ENCODE peak calls at places on chromosomes 12 and 14, in six cellular contexts. J, E, Z, H, I and R are unnamed samples.

GRCh38 chr14:63897706-63898105 is 44.9 kb downstream of the SYNE2 start:
- DNase-seq in E (no peak), Z (no peak), I (no peak), H (no peak), J (no peak), R (peak)

GRCh38 chr14:101183376-101184103 is 280.0 kb upstream of the RTL1 start:
- DNase-seq in H (no peak), J (peak), E (peak), Z (peak), I (no peak), R (no peak)

GRCh38 chr12:41407240-41407799 is 219.2 kb downstream of the PDZRN4 start:
- DNase-seq in H (no peak), J (no peak), Z (no peak), I (no peak), E (no peak), R (no peak)

GRCh38 chr12:123483602-123484273 is 25.8 kb downstream of the SNRNP35 start:
- DNase-seq in I (peak), Z (no peak), E (no peak), H (no peak), J (no peak), R (no peak)

GRCh38 chr12:75579552-75579951 is 68.1 kb upstream of the KRR1 start:
- DNase-seq in I (no peak), E (no peak), H (no peak), Z (peak), J (no peak), R (no peak)

GRCh38 chr12:93626160-93626559 is 51.0 kb upstream of the CRADD start:
- DNase-seq in J (no peak), H (no peak), I (no peak), E (no peak), Z (no peak), R (no peak)

GRCh38 chr12:75998292-75999063 is 33.1 kb downstream of the PHLDA1 start:
- DNase-seq in H (no peak), Z (no peak), E (no peak), I (no peak), J (no peak), R (no peak)

GRCh38 chr12:7090222-7090998 is 1.8 kb downstream of the C1R start:
- DNase-seq in E (no peak), J (no peak), H (no peak), I (no peak), Z (no peak), R (no peak)